ENCODE peak calls at places on chromosomes 7 and 10, in five cellular contexts. W is lower lobe of right lung, E is GM23338, B is HCT116, F is astrocyte. X is an unnamed sample.

GRCh38 chr7:149292101-149292823 is 30.3 kb downstream of the ZNF783 start:
- DNase-seq in W (no peak), E (peak; percentile 52), B (no peak), F (no peak), X (no peak)

GRCh38 chr7:148700693-148701092 is 2.0 kb downstream of the CUL1 start:
- DNase-seq in W (no peak), E (peak; percentile 50), B (no peak), F (peak; percentile 56), X (no peak)

GRCh38 chr10:115141254-115141653 is 48.1 kb downstream of the ATRNL1 start:
- DNase-seq in W (no peak), E (peak; percentile 44), B (peak; percentile 15), F (peak; percentile 1), X (no peak)

GRCh38 chr10:11746883-11747539 is 4.8 kb downstream of the ECHDC3 start:
- DNase-seq in W (no peak), E (no peak), B (no peak), F (no peak), X (no peak)

GRCh38 chr7:29894238-29894637 is 87.9 kb downstream of the WIPF3 start:
- DNase-seq in W (no peak), E (no peak), B (no peak), F (no peak), X (no peak)

GRCh38 chr7:38502848-38503247 is 128.3 kb downstream of the AMPH start:
- DNase-seq in W (no peak), E (no peak), B (no peak), F (no peak), X (no peak)

GRCh38 chr7:32154797-32155196 is 84.6 kb upstream of the PDE1C start:
- DNase-seq in W (no peak), E (no peak), B (no peak), F (peak; percentile 25), X (peak; percentile 80)

GRCh38 chr7:44134943-44135628 is 6.0 kb downstream of the MYL7 start:
- DNase-seq in W (no peak), E (no peak), B (no peak), F (no peak), X (no peak)

GRCh38 chr7:100966542-100967291 is 2.6 kb upstream of the MUC12 start:
- DNase-seq in W (no peak), E (peak; percentile 46), B (no peak), F (no peak), X (peak; percentile 56)

GRCh38 chr10:133308431-133309110 is at the start of the genes TUBGCP2 and ZNF511:
- DNase-seq in W (peak; percentile 90), E (peak; percentile 81), B (no peak), F (peak; percentile 70), X (peak; percentile 97)

GRCh38 chr7:78301361-78301760 is 502.8 kb downstream of the PHTF2 start:
- DNase-seq in W (no peak), E (no peak), B (no peak), F (peak; percentile 74), X (no peak)

GRCh38 chr7:70569335-70569819 is 562.6 kb upstream of the GALNT17 start:
- DNase-seq in W (no peak), E (no peak), B (no peak), F (peak; percentile 83), X (no peak)

GRCh38 chr7:95209276-95209675 is 115.1 kb downstream of the PON1 start:
- DNase-seq in W (no peak), E (no peak), B (no peak), F (peak; percentile 71), X (no peak)

GRCh38 chr10:117175215-117175900 is 21.9 kb upstream of the KCNK18 start:
- DNase-seq in W (peak; percentile 61), E (peak; percentile 40), B (no peak), F (no peak), X (no peak)

DNA sequence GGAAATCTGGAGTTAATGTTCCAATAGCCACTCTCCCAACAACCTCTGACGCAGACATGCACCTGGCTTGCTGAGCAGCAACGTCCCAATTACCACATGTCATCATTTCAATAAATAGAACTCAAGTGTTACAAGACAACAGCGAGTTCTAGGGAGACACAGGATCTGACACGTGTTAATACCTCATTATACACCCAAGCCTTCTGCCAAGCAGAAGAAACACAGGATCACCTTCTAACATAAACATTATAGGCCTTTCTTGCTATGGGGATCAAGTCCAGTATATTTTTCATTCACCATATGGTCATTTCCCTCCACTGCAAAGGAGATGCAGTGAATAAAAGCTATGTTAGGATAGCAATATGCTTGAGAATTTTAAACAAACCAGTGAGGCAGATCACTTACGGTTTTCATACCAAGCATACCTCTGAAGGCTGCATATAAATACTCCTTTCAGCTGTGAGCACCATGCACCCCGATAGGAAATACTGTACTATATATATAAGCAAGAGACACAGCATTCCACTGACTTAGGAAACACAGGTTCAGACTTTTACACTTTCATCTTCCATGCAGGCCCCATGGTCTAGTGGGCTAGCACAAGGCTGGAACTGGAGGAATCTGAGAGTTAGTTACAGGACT is 74.2 kb downstream of the JAZF1 start:
- DNase-seq in W (no peak), E (no peak), B (no peak), F (peak; percentile 34), X (no peak)
- H3K4me1 ChIP-seq in W (no peaks in the 10 kb centered on the region), E (peaks cover 24% of the 10 kb centered on the region), B (peaks cover 47% of the 10 kb centered on the region), F (peaks cover 12% of the 10 kb centered on the region), X (no peaks in the 10 kb centered on the region)

GRCh38 chr7:50449501-50449880 is 659 bp downstream of the FIGNL1 start:
- DNase-seq in W (no peak), E (no peak), B (no peak), F (no peak), X (no peak)
- H3K27ac ChIP-seq in W (no peak overlapping the region), E (no peak overlapping the region), B (peak overlapping the region; percentile 69), F (no peak overlapping the region), X (no peak overlapping the region)

DNA sequence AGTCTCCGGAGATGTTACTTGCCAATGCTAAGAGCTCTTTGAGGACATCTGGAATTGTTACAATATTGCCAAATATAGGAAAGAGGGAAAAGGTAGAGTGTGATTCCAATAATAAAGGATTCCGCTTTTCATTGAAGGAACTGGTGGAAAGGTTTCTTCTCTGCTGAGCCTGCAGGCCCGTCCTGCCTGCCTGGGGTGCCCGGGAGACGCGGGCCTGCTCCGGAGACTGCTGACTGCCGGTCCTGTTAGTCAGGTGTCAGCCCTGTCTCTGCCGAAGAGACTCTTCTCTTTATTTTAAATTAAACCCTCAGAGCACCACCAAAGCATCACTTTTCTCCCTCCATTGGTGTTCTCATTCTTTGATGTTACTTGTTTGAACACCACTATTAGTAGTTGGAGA is 2.2 kb downstream of the EGFR start:
- DNase-seq in W (no peak), E (no peak), B (no peak), F (no peak), X (no peak)
- H3K4me1 ChIP-seq in W (peaks cover 32% of the 10 kb centered on the region), E (peaks cover 4% of the 10 kb centered on the region), B (peaks cover 17% of the 10 kb centered on the region), F (peaks cover 25% of the 10 kb centered on the region), X (no peaks in the 10 kb centered on the region)

GRCh38 chr10:79482721-79483120 is 29.6 kb upstream of the EIF5AL1 start:
- DNase-seq in W (no peak), E (no peak), B (no peak), F (no peak), X (no peak)

GRCh38 chr10:79483299-79483698 is 29.0 kb upstream of the EIF5AL1 start:
- DNase-seq in W (no peak), E (no peak), B (no peak), F (no peak), X (no peak)

GRCh38 chr10:79484476-79484875 is 27.9 kb upstream of the EIF5AL1 start:
- DNase-seq in W (no peak), E (no peak), B (no peak), F (no peak), X (no peak)

GRCh38 chr10:79487296-79488194 is 24.8 kb upstream of the EIF5AL1 start:
- DNase-seq in W (peak; percentile 65), E (peak; percentile 94), B (peak; percentile 81), F (peak; percentile 44), X (peak; percentile 81)

DNA sequence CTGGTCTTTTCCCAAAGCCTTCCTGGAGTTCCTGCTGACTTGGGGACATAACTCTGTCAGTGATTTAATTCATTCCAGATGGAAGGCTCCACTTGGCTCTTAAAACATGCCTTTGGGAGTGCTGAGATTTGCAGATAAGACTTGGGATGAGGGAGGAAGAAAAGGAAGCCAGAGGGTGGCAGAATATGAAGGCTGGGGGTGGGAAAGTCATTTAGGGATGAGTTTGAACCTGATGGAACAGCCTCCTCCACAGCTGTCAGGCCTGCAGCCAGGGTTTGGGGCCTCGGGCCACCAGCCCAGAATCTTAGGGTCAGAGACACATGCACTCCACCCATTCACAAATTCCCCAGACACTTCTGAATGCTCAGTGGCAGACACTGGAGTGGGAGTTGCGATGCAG is 28.4 kb upstream of the EIF5AL1 start:
- DNase-seq in W (no peak), E (no peak), B (no peak), F (peak; percentile 45), X (no peak)
- H3K27ac ChIP-seq in W (peak overlapping the region; percentile 72), E (no peak overlapping the region), B (no peak overlapping the region), F (no peak overlapping the region), X (no peak overlapping the region)

GRCh38 chr10:125258676-125259075 is 98.3 kb upstream of the CTBP2 start:
- DNase-seq in W (no peak), E (no peak), B (no peak), F (no peak), X (no peak)
- H3K4me1 ChIP-seq in W (no peaks in the 10 kb centered on the region), E (peaks cover 7% of the 10 kb centered on the region), B (peaks cover 13% of the 10 kb centered on the region), F (peaks cover 8% of the 10 kb centered on the region), X (no peaks in the 10 kb centered on the region)

GRCh38 chr10:31745612-31746376 is 182.8 kb downstream of the ARHGAP12 start:
- DNase-seq in W (no peak), E (no peak), B (peak; percentile 48), F (peak; percentile 93), X (no peak)

GRCh38 chr10:31752167-31752566 is 176.5 kb downstream of the ARHGAP12 start:
- DNase-seq in W (no peak), E (no peak), B (no peak), F (no peak), X (no peak)

GRCh38 chr10:31749981-31750850 is 178.4 kb downstream of the ARHGAP12 start:
- DNase-seq in W (no peak), E (no peak), B (no peak), F (peak; percentile 37), X (no peak)

GRCh38 chr10:31751401-31752080 is 177.1 kb downstream of the ARHGAP12 start:
- DNase-seq in W (no peak), E (no peak), B (no peak), F (no peak), X (no peak)

DNA sequence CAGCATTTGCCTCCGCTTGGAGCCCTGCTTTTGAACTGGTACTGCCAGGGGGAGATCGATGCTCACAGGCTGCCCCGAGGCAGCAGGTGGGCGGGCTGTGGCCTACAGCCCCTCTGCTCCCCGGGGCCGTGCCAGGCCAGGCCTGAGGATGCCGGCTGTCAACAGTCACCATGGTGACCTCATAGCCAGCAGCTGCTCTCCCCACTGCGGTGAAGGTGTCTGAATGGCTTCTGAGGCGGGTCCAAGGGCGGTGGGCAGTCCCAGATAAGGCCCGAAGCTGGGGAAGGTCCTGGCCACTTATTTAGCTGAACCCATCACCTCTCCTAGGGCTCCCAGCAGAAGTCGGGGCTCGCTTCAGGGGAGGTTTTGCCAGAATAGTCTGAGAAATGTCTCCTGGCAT is 179.3 kb downstream of the ARHGAP12 start:
- DNase-seq in W (no peak), E (no peak), B (no peak), F (peak; percentile 72), X (no peak)
- H3K27ac ChIP-seq in W (no peak overlapping the region), E (no peak overlapping the region), B (no peak overlapping the region), F (peak overlapping the region; percentile 25), X (no peak overlapping the region)